ENCODE peak calls at places on chromosome 5, in six cellular contexts. One of them, this sample, is unnamed.

GRCh38 chr5:76406567-76407155 is 3.6 kb downstream of the IQGAP2 start:
- DNase-seq in neural progenitor cell: no peak
- DNase-seq in IMR-90: no peak
- DNase-seq in A673: no peak
- DNase-seq in heart left ventricle: no peak
- DNase-seq in mammary epithelial cell: no peak
- DNase-seq in this sample: no peak

GRCh38 chr5:107301959-107302840 is 368.5 kb downstream of the EFNA5 start:
- DNase-seq in neural progenitor cell: no peak
- DNase-seq in IMR-90: no peak
- DNase-seq in A673: no peak
- DNase-seq in heart left ventricle: no peak
- DNase-seq in mammary epithelial cell: no peak
- DNase-seq in this sample: no peak

GRCh38 chr5:1749346-1750124 is 50.1 kb downstream of the MRPL36 start:
- DNase-seq in neural progenitor cell: no peak
- DNase-seq in IMR-90: no peak
- DNase-seq in A673: no peak
- DNase-seq in heart left ventricle: peak; percentile 9
- DNase-seq in mammary epithelial cell: no peak
- DNase-seq in this sample: no peak

GRCh38 chr5:40367260-40367659 is 312.5 kb upstream of the PTGER4 start:
- DNase-seq in neural progenitor cell: no peak
- DNase-seq in IMR-90: peak; percentile 13
- DNase-seq in A673: peak; percentile 44
- DNase-seq in heart left ventricle: no peak
- DNase-seq in mammary epithelial cell: no peak
- DNase-seq in this sample: no peak

GRCh38 chr5:28430565-28431178 is 1392.3 kb upstream of the CDH9 start:
- DNase-seq in neural progenitor cell: no peak
- DNase-seq in IMR-90: no peak
- DNase-seq in A673: no peak
- DNase-seq in heart left ventricle: no peak
- DNase-seq in mammary epithelial cell: no peak
- DNase-seq in this sample: no peak

GRCh38 chr5:33049845-33050244 is 338.7 kb downstream of the NPR3 start:
- DNase-seq in neural progenitor cell: no peak
- DNase-seq in IMR-90: peak; percentile 94
- DNase-seq in A673: no peak
- DNase-seq in heart left ventricle: no peak
- DNase-seq in mammary epithelial cell: peak; percentile 91
- DNase-seq in this sample: no peak

GRCh38 chr5:39760385-39761198 is 335.8 kb upstream of the DAB2 start:
- DNase-seq in neural progenitor cell: no peak
- DNase-seq in IMR-90: peak; percentile 94
- DNase-seq in A673: no peak
- DNase-seq in heart left ventricle: no peak
- DNase-seq in mammary epithelial cell: peak; percentile 84
- DNase-seq in this sample: no peak

GRCh38 chr5:56815657-56816545 is 552 bp downstream of the MAP3K1 start:
- DNase-seq in neural progenitor cell: peak; percentile 65
- DNase-seq in IMR-90: peak; percentile 32
- DNase-seq in A673: peak; percentile 17
- DNase-seq in heart left ventricle: peak; percentile 41
- DNase-seq in mammary epithelial cell: peak; percentile 31
- DNase-seq in this sample: no peak

GRCh38 chr5:164355267-164355830 is 849.9 kb downstream of the MAT2B start:
- DNase-seq in neural progenitor cell: no peak
- DNase-seq in IMR-90: no peak
- DNase-seq in A673: no peak
- DNase-seq in heart left ventricle: no peak
- DNase-seq in mammary epithelial cell: no peak
- DNase-seq in this sample: peak; percentile 51

GRCh38 chr5:132370241-132370820 is 821 bp downstream of the SLC22A5 start:
- DNase-seq in neural progenitor cell: no peak
- DNase-seq in IMR-90: no peak
- DNase-seq in A673: no peak
- DNase-seq in heart left ventricle: no peak
- DNase-seq in mammary epithelial cell: no peak
- DNase-seq in this sample: no peak

GRCh38 chr5:28084069-28084468 is 1045.7 kb upstream of the CDH9 start:
- DNase-seq in neural progenitor cell: no peak
- DNase-seq in IMR-90: no peak
- DNase-seq in A673: no peak
- DNase-seq in heart left ventricle: no peak
- DNase-seq in mammary epithelial cell: peak; percentile 37
- DNase-seq in this sample: no peak

GRCh38 chr5:147234825-147235635 is at the start of gene STK32A:
- DNase-seq in neural progenitor cell: peak; percentile 92
- DNase-seq in IMR-90: no peak
- DNase-seq in A673: peak; percentile 10
- DNase-seq in heart left ventricle: peak; percentile 32
- DNase-seq in mammary epithelial cell: peak; percentile 32
- DNase-seq in this sample: peak; percentile 76

GRCh38 chr5:64806537-64806936 is 37.8 kb downstream of the CWC27 start:
- DNase-seq in neural progenitor cell: no peak
- DNase-seq in IMR-90: no peak
- DNase-seq in A673: no peak
- DNase-seq in heart left ventricle: no peak
- DNase-seq in mammary epithelial cell: no peak
- DNase-seq in this sample: no peak

GRCh38 chr5:121218086-121218485 is 633.6 kb upstream of the FTMT start:
- DNase-seq in neural progenitor cell: no peak
- DNase-seq in IMR-90: no peak
- DNase-seq in A673: peak; percentile 66
- DNase-seq in heart left ventricle: no peak
- DNase-seq in mammary epithelial cell: no peak
- DNase-seq in this sample: no peak

GRCh38 chr5:178223196-178223773 is 9.3 kb downstream of the PHYKPL start:
- DNase-seq in neural progenitor cell: no peak
- DNase-seq in IMR-90: no peak
- DNase-seq in A673: no peak
- DNase-seq in heart left ventricle: no peak
- DNase-seq in mammary epithelial cell: no peak
- DNase-seq in this sample: no peak

GRCh38 chr5:56281489-56282163 is 48.5 kb upstream of the ANKRD55 start:
- DNase-seq in neural progenitor cell: no peak
- DNase-seq in IMR-90: peak; percentile 24
- DNase-seq in A673: no peak
- DNase-seq in heart left ventricle: no peak
- DNase-seq in mammary epithelial cell: no peak
- DNase-seq in this sample: no peak

GRCh38 chr5:135131801-135132675 is 98.0 kb upstream of the PITX1 start:
- DNase-seq in neural progenitor cell: peak; percentile 57
- DNase-seq in IMR-90: peak; percentile 13
- DNase-seq in A673: no peak
- DNase-seq in heart left ventricle: no peak
- DNase-seq in mammary epithelial cell: no peak
- DNase-seq in this sample: no peak

GRCh38 chr5:88743231-88743879 is 139.6 kb downstream of the MEF2C start:
- DNase-seq in neural progenitor cell: no peak
- DNase-seq in IMR-90: peak; percentile 20
- DNase-seq in A673: no peak
- DNase-seq in heart left ventricle: no peak
- DNase-seq in mammary epithelial cell: no peak
- DNase-seq in this sample: no peak

GRCh38 chr5:160467555-160468418 is 46.1 kb downstream of the PTTG1 start:
- DNase-seq in neural progenitor cell: peak; percentile 22
- DNase-seq in IMR-90: peak; percentile 87
- DNase-seq in A673: peak; percentile 1
- DNase-seq in heart left ventricle: peak; percentile 70
- DNase-seq in mammary epithelial cell: peak; percentile 78
- DNase-seq in this sample: peak; percentile 37

GRCh38 chr5:139742173-139742903 is 53.3 kb upstream of the PSD2 start:
- DNase-seq in neural progenitor cell: no peak
- DNase-seq in IMR-90: no peak
- DNase-seq in A673: no peak
- DNase-seq in heart left ventricle: no peak
- DNase-seq in mammary epithelial cell: no peak
- DNase-seq in this sample: no peak

GRCh38 chr5:105638437-105638836 is 2032.3 kb downstream of the EFNA5 start:
- DNase-seq in neural progenitor cell: peak; percentile 64
- DNase-seq in IMR-90: no peak
- DNase-seq in A673: no peak
- DNase-seq in heart left ventricle: no peak
- DNase-seq in mammary epithelial cell: no peak
- DNase-seq in this sample: no peak

GRCh38 chr5:73120222-73121108 is at the start of gene TMEM171:
- DNase-seq in neural progenitor cell: peak; percentile 87
- DNase-seq in IMR-90: peak; percentile 37
- DNase-seq in A673: peak; percentile 40
- DNase-seq in heart left ventricle: no peak
- DNase-seq in mammary epithelial cell: peak; percentile 73
- DNase-seq in this sample: no peak

GRCh38 chr5:2902186-2902585 is 150.7 kb upstream of the IRX2 start:
- DNase-seq in neural progenitor cell: no peak
- DNase-seq in IMR-90: no peak
- DNase-seq in A673: no peak
- DNase-seq in heart left ventricle: no peak
- DNase-seq in mammary epithelial cell: no peak
- DNase-seq in this sample: no peak

GRCh38 chr5:175678074-175678473 is 20.2 kb downstream of the HRH2 start:
- DNase-seq in neural progenitor cell: no peak
- DNase-seq in IMR-90: no peak
- DNase-seq in A673: no peak
- DNase-seq in heart left ventricle: no peak
- DNase-seq in mammary epithelial cell: no peak
- DNase-seq in this sample: no peak

GRCh38 chr5:175675873-175676272 is 18.0 kb downstream of the HRH2 start:
- DNase-seq in neural progenitor cell: no peak
- DNase-seq in IMR-90: no peak
- DNase-seq in A673: no peak
- DNase-seq in heart left ventricle: no peak
- DNase-seq in mammary epithelial cell: no peak
- DNase-seq in this sample: no peak

GRCh38 chr5:175680463-175680862 is 22.6 kb downstream of the HRH2 start:
- DNase-seq in neural progenitor cell: no peak
- DNase-seq in IMR-90: no peak
- DNase-seq in A673: no peak
- DNase-seq in heart left ventricle: no peak
- DNase-seq in mammary epithelial cell: no peak
- DNase-seq in this sample: no peak

GRCh38 chr5:175680020-175680419 is 22.1 kb downstream of the HRH2 start:
- DNase-seq in neural progenitor cell: no peak
- DNase-seq in IMR-90: no peak
- DNase-seq in A673: no peak
- DNase-seq in heart left ventricle: no peak
- DNase-seq in mammary epithelial cell: no peak
- DNase-seq in this sample: no peak

DNA sequence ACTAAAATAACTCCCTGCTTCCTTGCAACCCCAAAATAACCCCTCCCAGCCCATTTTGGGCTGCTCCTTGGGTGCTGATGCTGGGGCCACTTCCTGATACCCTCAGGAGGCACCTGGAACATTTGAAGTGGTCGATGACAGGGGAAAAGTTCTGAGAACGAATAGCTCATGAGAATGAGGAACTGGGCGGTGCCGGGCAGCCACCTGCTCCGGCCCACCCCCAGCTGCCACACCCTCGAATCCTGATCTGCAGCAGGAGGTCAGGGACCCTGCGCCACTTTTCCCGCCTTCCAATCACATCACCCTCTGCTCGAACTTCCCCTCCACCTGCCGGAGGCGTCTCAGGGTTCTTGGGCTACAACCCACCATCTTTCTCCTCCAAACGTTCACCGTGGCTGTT is 19.7 kb downstream of the HRH2 start:
- DNase-seq in neural progenitor cell: no peak
- DNase-seq in IMR-90: no peak
- DNase-seq in A673: no peak
- DNase-seq in heart left ventricle: no peak
- DNase-seq in mammary epithelial cell: no peak
- DNase-seq in this sample: no peak
- H3K27me3 ChIP-seq in neural progenitor cell: no peaks in the 10 kb centered on the region
- H3K27me3 ChIP-seq in IMR-90: no peaks in the 10 kb centered on the region
- H3K27me3 ChIP-seq in A673: peaks cover 62% of the 10 kb centered on the region
- H3K27me3 ChIP-seq in heart left ventricle: no peaks in the 10 kb centered on the region
- H3K27me3 ChIP-seq in mammary epithelial cell: no peaks in the 10 kb centered on the region
- H3K27me3 ChIP-seq in this sample: peaks cover 76% of the 10 kb centered on the region

GRCh38 chr5:112238473-112238872 is 180.6 kb downstream of the EPB41L4A start:
- DNase-seq in neural progenitor cell: peak; percentile 10
- DNase-seq in IMR-90: no peak
- DNase-seq in A673: no peak
- DNase-seq in heart left ventricle: no peak
- DNase-seq in mammary epithelial cell: no peak
- DNase-seq in this sample: no peak
- TF ChIP-seq CTCF in neural progenitor cell: peak; percentile 12
- TF ChIP-seq CTCF in IMR-90: no peak
- TF ChIP-seq CTCF in A673: no peak
- TF ChIP-seq CTCF in heart left ventricle: peak; percentile 16
- TF ChIP-seq CTCF in mammary epithelial cell: no peak
- TF ChIP-seq CTCF in this sample: peak; percentile 38

GRCh38 chr5:151068571-151069197 is 12.2 kb downstream of the TNIP1 start:
- DNase-seq in neural progenitor cell: no peak
- DNase-seq in IMR-90: peak; percentile 32
- DNase-seq in A673: no peak
- DNase-seq in heart left ventricle: no peak
- DNase-seq in mammary epithelial cell: no peak
- DNase-seq in this sample: no peak

GRCh38 chr5:151070449-151070848 is 10.4 kb downstream of the TNIP1 start:
- DNase-seq in neural progenitor cell: no peak
- DNase-seq in IMR-90: peak; percentile 72
- DNase-seq in A673: no peak
- DNase-seq in heart left ventricle: no peak
- DNase-seq in mammary epithelial cell: no peak
- DNase-seq in this sample: no peak

GRCh38 chr5:151066920-151067319 is 13.9 kb downstream of the TNIP1 start:
- DNase-seq in neural progenitor cell: no peak
- DNase-seq in IMR-90: no peak
- DNase-seq in A673: no peak
- DNase-seq in heart left ventricle: no peak
- DNase-seq in mammary epithelial cell: no peak
- DNase-seq in this sample: no peak

GRCh38 chr5:151067632-151068031 is 13.2 kb downstream of the TNIP1 start:
- DNase-seq in neural progenitor cell: no peak
- DNase-seq in IMR-90: no peak
- DNase-seq in A673: no peak
- DNase-seq in heart left ventricle: no peak
- DNase-seq in mammary epithelial cell: no peak
- DNase-seq in this sample: no peak

GRCh38 chr5:151068189-151068570 is 12.7 kb downstream of the TNIP1 start:
- DNase-seq in neural progenitor cell: no peak
- DNase-seq in IMR-90: peak; percentile 53
- DNase-seq in A673: no peak
- DNase-seq in heart left ventricle: no peak
- DNase-seq in mammary epithelial cell: no peak
- DNase-seq in this sample: no peak
- H3K27me3 ChIP-seq in neural progenitor cell: no peaks in the 10 kb centered on the region
- H3K27me3 ChIP-seq in IMR-90: no peaks in the 10 kb centered on the region
- H3K27me3 ChIP-seq in A673: no peaks in the 10 kb centered on the region
- H3K27me3 ChIP-seq in heart left ventricle: no peaks in the 10 kb centered on the region
- H3K27me3 ChIP-seq in mammary epithelial cell: no peaks in the 10 kb centered on the region
- H3K27me3 ChIP-seq in this sample: no peaks in the 10 kb centered on the region

GRCh38 chr5:6480133-6481051 is 31.7 kb downstream of the UBE2QL1 start:
- DNase-seq in neural progenitor cell: peak; percentile 15
- DNase-seq in IMR-90: no peak
- DNase-seq in A673: no peak
- DNase-seq in heart left ventricle: no peak
- DNase-seq in mammary epithelial cell: no peak
- DNase-seq in this sample: no peak
- TF ChIP-seq CTCF in neural progenitor cell: peak; percentile 29
- TF ChIP-seq CTCF in IMR-90: no peak
- TF ChIP-seq CTCF in A673: peak; percentile 14
- TF ChIP-seq CTCF in heart left ventricle: no peak
- TF ChIP-seq CTCF in mammary epithelial cell: no peak
- TF ChIP-seq CTCF in this sample: peak; percentile 18

This sample was measured in BE2C.